ENCODE peak calls at places on chromosomes 16 and 17, in four cellular contexts. Y is COR-L47, J is GM10248, I is HFFc6. Q is an unnamed sample.

GRCh38 chr16:73052441-73053030 is 4.6 kb upstream of the ZFHX3 start:
- DNase-seq in Y (no peak), J (no peak), I (no peak), Q (no peak)

GRCh38 chr17:48043171-48043570 is 5.0 kb upstream of the NFE2L1 start:
- DNase-seq in Y (no peak), J (no peak), I (no peak), Q (no peak)

GRCh38 chr16:71426069-71426879 is 15.6 kb downstream of the TLE7 start:
- DNase-seq in Y (peak; percentile 34), J (peak; percentile 46), I (peak; percentile 71), Q (peak; percentile 80)

GRCh38 chr17:57669671-57670529 is 75.2 kb downstream of the CCDC182 start:
- DNase-seq in Y (no peak), J (no peak), I (no peak), Q (no peak)

GRCh38 chr16:81480856-81481821 is 36.5 kb downstream of the CMIP start:
- DNase-seq in Y (no peak), J (peak; percentile 93), I (peak; percentile 41), Q (no peak)

GRCh38 chr17:63838586-63839184 is 3.8 kb downstream of the SMARCD2 start:
- DNase-seq in Y (peak; percentile 8), J (no peak), I (peak; percentile 33), Q (no peak)

GRCh38 chr17:4229627-4230026 is 34.2 kb downstream of the ANKFY1 start:
- DNase-seq in Y (no peak), J (no peak), I (peak; percentile 88), Q (peak; percentile 40)

GRCh38 chr17:35537569-35538209 is at the start of gene SLFN12L:
- DNase-seq in Y (no peak), J (peak; percentile 40), I (no peak), Q (no peak)

GRCh38 chr16:9545500-9546437 is 454.3 kb downstream of the HAPSTR1 start:
- DNase-seq in Y (no peak), J (no peak), I (no peak), Q (no peak)

GRCh38 chr17:46962374-46962790 is 16.7 kb downstream of the RPRML start:
- DNase-seq in Y (no peak), J (no peak), I (no peak), Q (no peak)

GRCh38 chr16:4350365-4350786 is 745 bp downstream of the PAM16 start:
- DNase-seq in Y (no peak), J (no peak), I (no peak), Q (no peak)

GRCh38 chr17:38602862-38603785 is 2.6 kb downstream of the SRCIN1 start:
- DNase-seq in Y (no peak), J (no peak), I (no peak), Q (no peak)

GRCh38 chr17:28949185-28950016 is 1.9 kb downstream of the PHF12 start:
- DNase-seq in Y (no peak), J (peak; percentile 54), I (peak; percentile 66), Q (no peak)

GRCh38 chr16:65414284-65414984 is 292.6 kb upstream of the CDH11 start:
- DNase-seq in Y (no peak), J (no peak), I (peak; percentile 89), Q (peak; percentile 51)